ENCODE peak calls at places on chromosomes 3 and 15, in six cellular contexts. G, S, F, A, E and D are unnamed samples.

GRCh38 chr15:25712961-25713355 is 150.2 kb downstream of the ATP10A start:
- DNase-seq in E (no peak), S (no peak), F (peak; percentile 58), A (no peak), G (no peak), D (no peak)

GRCh38 chr15:69313437-69314000 is 14.8 kb downstream of the PAQR5 start:
- DNase-seq in F (peak; percentile 25), A (no peak), S (no peak), E (peak; percentile 37), G (no peak), D (no peak)

GRCh38 chr3:56366641-56366984 is 101.7 kb downstream of the ERC2 start:
- DNase-seq in S (no peak), F (no peak), E (no peak), G (no peak), A (no peak), D (no peak)

GRCh38 chr15:44882499-44882968 is 74.0 kb upstream of the TERB2 start:
- DNase-seq in A (no peak), G (no peak), F (no peak), S (no peak), E (no peak), D (peak; percentile 44)

GRCh38 chr3:43998841-43999805 is 242.6 kb upstream of the TOPAZ1 start:
- DNase-seq in S (peak; percentile 82), F (no peak), E (no peak), G (no peak), A (no peak), D (no peak)

GRCh38 chr15:31302029-31302657 is 24.5 kb upstream of the KLF13 start:
- DNase-seq in A (no peak), G (peak; percentile 24), E (no peak), S (no peak), F (no peak), D (no peak)

GRCh38 chr3:44415421-44415820 is 62.0 kb downstream of the ZNF445 start:
- DNase-seq in S (no peak), E (no peak), A (no peak), F (no peak), G (peak; percentile 23), D (no peak)

GRCh38 chr15:60963557-60963956 is 265.5 kb downstream of the RORA start:
- DNase-seq in G (no peak), F (no peak), S (no peak), E (no peak), A (no peak), D (no peak)

GRCh38 chr3:188489639-188490405 is 335.9 kb downstream of the LPP start:
- DNase-seq in A (no peak), E (no peak), F (no peak), G (no peak), S (no peak), D (no peak)

GRCh38 chr15:32652178-32652577 is 10.7 kb downstream of the SCG5 start:
- DNase-seq in F (no peak), E (no peak), G (no peak), S (no peak), A (no peak), D (no peak)
- TF ChIP-seq CTCF in F (no peak), E (no peak), G (no peak), S (no peak), A (no peak), D (no peak)

GRCh38 chr15:57017024-57017423 is 98.6 kb downstream of the TCF12 start:
- DNase-seq in S (no peak), F (no peak), A (no peak), E (no peak), G (no peak), D (no peak)
- TF ChIP-seq CTCF in S (peak; percentile 52), F (no peak), A (no peak), E (no peak), G (no peak), D (peak; percentile 47)

GRCh38 chr15:33344111-33344510 is 33.3 kb downstream of the RYR3 start:
- DNase-seq in G (no peak), A (no peak), S (no peak), F (no peak), E (no peak), D (no peak)
- TF ChIP-seq CTCF in G (no peak), A (no peak), S (no peak), F (no peak), E (no peak), D (no peak)

DNA sequence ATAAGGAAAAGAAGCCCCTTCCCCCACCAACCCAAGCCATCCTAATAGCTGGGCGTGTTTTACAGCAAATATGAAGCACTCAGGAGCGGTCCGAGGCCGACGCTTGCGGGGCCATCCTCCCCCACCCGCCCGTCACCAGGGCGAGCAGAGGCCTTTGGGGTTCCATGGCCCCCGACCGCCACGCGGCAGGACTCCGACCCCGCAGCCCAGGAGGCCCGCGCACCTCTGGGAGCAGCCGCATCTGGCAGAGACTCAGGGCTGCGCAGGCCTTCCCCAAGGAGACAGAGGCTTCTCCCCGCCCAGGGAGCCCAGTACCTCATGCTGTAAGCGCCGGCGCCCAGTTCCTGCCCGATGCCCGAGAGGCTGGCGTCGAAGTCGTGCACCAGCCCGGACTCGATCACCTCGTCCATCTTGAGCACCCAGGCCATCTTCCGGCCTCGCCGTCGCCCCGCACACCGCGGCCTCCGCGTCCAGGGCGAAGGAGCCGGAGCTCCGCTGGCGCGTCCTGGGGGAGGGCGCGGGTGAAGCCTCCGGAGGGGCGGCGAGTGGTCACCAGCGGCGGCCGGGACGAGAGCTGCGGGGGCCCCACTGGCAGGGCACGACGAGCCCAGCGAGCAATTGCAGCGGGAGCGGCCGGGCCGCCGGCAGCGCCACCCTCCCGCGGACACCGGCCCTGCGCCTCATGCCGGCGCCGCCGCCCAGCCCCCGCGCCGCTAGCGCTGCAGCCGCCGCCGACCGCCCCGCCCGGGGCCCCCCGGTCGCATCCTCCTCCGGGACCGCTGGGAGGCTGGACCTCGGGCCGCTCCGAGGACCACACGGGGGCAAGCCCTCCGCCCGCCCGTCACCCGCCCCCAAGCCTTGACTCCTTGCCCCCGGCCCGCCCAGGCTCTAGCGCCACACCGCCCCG is 531 bp downstream of the UBP1 start:
- DNase-seq in F (peak; percentile 81), G (peak; percentile 56), E (no peak), A (peak; percentile 47), S (peak; percentile 40), D (no peak)
- TF ChIP-seq CTCF in F (peak; percentile 45), G (no peak), E (no peak), A (no peak), S (peak; percentile 39), D (no peak)

DNA sequence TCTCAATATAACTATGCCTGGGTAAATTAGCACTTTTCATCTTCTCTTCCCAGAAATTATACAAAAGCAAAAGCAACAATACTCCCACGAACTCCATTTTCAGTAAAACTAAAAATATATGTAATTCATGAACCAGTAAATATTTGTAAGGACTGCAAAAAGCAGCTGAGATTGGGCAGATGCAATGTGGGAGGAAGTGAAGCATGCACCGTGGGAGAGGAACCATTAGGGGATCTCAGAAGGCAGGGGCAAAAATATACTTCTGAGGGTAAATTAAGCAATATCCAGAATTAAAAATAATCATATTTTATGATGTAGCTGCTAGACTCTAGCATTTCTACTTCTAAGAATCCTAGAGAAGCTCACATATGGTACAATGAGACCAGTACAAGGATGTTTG is 20.2 kb downstream of the CFAP91 start:
- DNase-seq in E (no peak), A (no peak), S (no peak), G (no peak), F (no peak), D (no peak)
- TF ChIP-seq CTCF in E (no peak), A (no peak), S (no peak), G (no peak), F (no peak), D (no peak)

GRCh38 chr3:131655076-131655685 is 152.4 kb upstream of the MRPL3 start:
- DNase-seq in A (no peak), F (no peak), S (no peak), E (no peak), G (no peak), D (no peak)

GRCh38 chr3:131658771-131659170 is 156.0 kb upstream of the MRPL3 start:
- DNase-seq in E (no peak), A (no peak), F (no peak), S (no peak), G (no peak), D (no peak)

DNA sequence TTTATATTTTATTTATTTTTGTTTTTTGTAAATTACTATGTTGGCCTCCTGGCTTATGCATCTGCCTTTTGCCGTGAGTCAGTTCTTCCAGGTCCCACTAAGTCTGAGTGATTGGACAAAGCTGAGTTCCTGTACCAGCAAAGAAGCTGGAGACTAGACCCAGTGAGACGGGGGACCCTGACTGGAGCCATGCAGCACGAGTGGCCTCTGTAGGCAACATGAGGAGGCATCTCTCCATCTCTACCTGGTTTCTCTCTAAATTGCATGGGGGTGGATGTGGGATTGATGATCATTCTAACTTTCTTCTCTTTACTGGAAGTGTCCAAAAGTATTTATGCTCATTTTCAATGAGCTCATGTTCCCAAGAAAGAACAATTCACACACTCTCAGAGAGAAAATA is 155.3 kb upstream of the MRPL3 start:
- DNase-seq in E (no peak), G (no peak), S (no peak), A (no peak), F (no peak), D (no peak)
- TF ChIP-seq CTCF in E (no peak), G (no peak), S (no peak), A (no peak), F (no peak), D (peak; percentile 33)

GRCh38 chr15:42064271-42064670 is 30.1 kb downstream of the PLA2G4D start:
- DNase-seq in F (no peak), E (no peak), G (no peak), S (no peak), A (no peak), D (no peak)
- TF ChIP-seq CTCF in F (no peak), E (no peak), G (no peak), S (no peak), A (no peak), D (no peak)